ENCODE peak calls at places on chromosomes 13 and 19, in seven cellular contexts. O is H1, J is mesendoderm, V is H9, C is IMR-90, G is trophoblast cell, L is mesenchymal stem cell. X is an unnamed sample.
A peak's percentile ranks its signal among the peaks of the same experiment; 100 is the strongest.

GRCh38 chr19:1085053-1085658 is 10.0 kb downstream of the POLR2E start:
- DNase-seq in O (no peak), J (no peak), V (no peak), C (no peak), G (no peak), L (no peak), X (no peak)

GRCh38 chr19:8366121-8366581 is 2.2 kb downstream of the ANGPTL4 start:
- DNase-seq in O (no peak), J (no peak), V (no peak), C (no peak), G (no peak), L (peak; percentile 25), X (no peak)

GRCh38 chr13:114102521-114103288 is 29.7 kb downstream of the RASA3 start:
- DNase-seq in O (no peak), J (no peak), V (no peak), C (no peak), G (no peak), L (no peak), X (no peak)

GRCh38 chr19:18596752-18597157 is 8.2 kb downstream of the REX1BD start:
- DNase-seq in O (no peak), J (peak; percentile 63), V (peak; percentile 92), C (no peak), G (peak; percentile 20), L (no peak), X (no peak)

GRCh38 chr19:10660346-10660745 is 6.2 kb downstream of the ILF3 start:
- DNase-seq in O (no peak), J (no peak), V (no peak), C (no peak), G (peak; percentile 80), L (no peak), X (no peak)

GRCh38 chr13:109336730-109337129 is 449.7 kb downstream of the IRS2 start:
- DNase-seq in O (no peak), J (peak; percentile 63), V (no peak), C (peak; percentile 85), G (peak; percentile 38), L (peak; percentile 56), X (no peak)

GRCh38 chr19:19201697-19202630 is 1.2 kb downstream of the NR2C2AP start:
- DNase-seq in O (no peak), J (no peak), V (no peak), C (no peak), G (no peak), L (no peak), X (no peak)

GRCh38 chr19:41530184-41530534 is 45.8 kb upstream of the CEACAM21 start:
- DNase-seq in O (no peak), J (no peak), V (no peak), C (no peak), G (no peak), L (no peak), X (no peak)

GRCh38 chr19:43546581-43546980 is 13.6 kb downstream of the ZNF575 start:
- DNase-seq in O (no peak), J (no peak), V (no peak), C (no peak), G (no peak), L (no peak), X (no peak)

GRCh38 chr13:31997641-31998040 is 33.9 kb upstream of the FRY start:
- DNase-seq in O (no peak), J (peak; percentile 40), V (no peak), C (no peak), G (no peak), L (no peak), X (no peak)

GRCh38 chr13:100514788-100515409 is 73.7 kb downstream of the GGACT start:
- DNase-seq in O (no peak), J (peak; percentile 76), V (peak; percentile 82), C (peak; percentile 75), G (peak; percentile 59), L (peak; percentile 72), X (peak; percentile 72)

GRCh38 chr19:37867831-37868230 is 38.6 kb downstream of the WDR87 start:
- DNase-seq in O (no peak), J (no peak), V (no peak), C (peak; percentile 82), G (no peak), L (peak; percentile 70), X (no peak)

GRCh38 chr13:59696229-59696628 is 467.5 kb downstream of the DIAPH3 start:
- DNase-seq in O (no peak), J (no peak), V (no peak), C (no peak), G (no peak), L (no peak), X (no peak)

GRCh38 chr19:29315566-29315965 is 102.6 kb upstream of the UQCRFS1 start:
- DNase-seq in O (no peak), J (peak; percentile 50), V (no peak), C (no peak), G (no peak), L (no peak), X (no peak)

GRCh38 chr19:31616031-31616430 is 266.8 kb upstream of the TSHZ3 start:
- DNase-seq in O (no peak), J (no peak), V (no peak), C (no peak), G (no peak), L (no peak), X (no peak)

GRCh38 chr13:46663644-46664043 is 110.7 kb downstream of the LRCH1 start:
- DNase-seq in O (no peak), J (no peak), V (no peak), C (no peak), G (peak; percentile 55), L (peak; percentile 63), X (no peak)

GRCh38 chr13:55816976-55817601 is 1323.6 kb upstream of the PRR20A start:
- DNase-seq in O (no peak), J (no peak), V (no peak), C (no peak), G (no peak), L (no peak), X (no peak)

GRCh38 chr13:29621401-29621800 is 25.9 kb upstream of the SLC7A1 start:
- DNase-seq in O (no peak), J (no peak), V (no peak), C (peak; percentile 68), G (no peak), L (peak; percentile 17), X (no peak)

GRCh38 chr19:40233811-40234389 is 7.4 kb upstream of the CCNP start:
- DNase-seq in O (no peak), J (no peak), V (no peak), C (no peak), G (no peak), L (no peak), X (no peak)

GRCh38 chr19:44615529-44616247 is 2.3 kb downstream of the IGSF23 start:
- DNase-seq in O (no peak), J (no peak), V (no peak), C (no peak), G (no peak), L (no peak), X (no peak)

GRCh38 chr13:19589312-19589711 is 28.0 kb upstream of the TPTE2 start:
- DNase-seq in O (no peak), J (no peak), V (no peak), C (no peak), G (no peak), L (no peak), X (no peak)

GRCh38 chr13:19587635-19588300 is 26.4 kb upstream of the TPTE2 start:
- DNase-seq in O (no peak), J (peak; percentile 20), V (no peak), C (peak; percentile 52), G (no peak), L (peak; percentile 27), X (no peak)

GRCh38 chr13:19590423-19590822 is 29.1 kb upstream of the TPTE2 start:
- DNase-seq in O (no peak), J (no peak), V (no peak), C (no peak), G (no peak), L (no peak), X (no peak)

GRCh38 chr13:19591864-19592263 is 30.5 kb upstream of the TPTE2 start:
- DNase-seq in O (no peak), J (no peak), V (no peak), C (no peak), G (no peak), L (no peak), X (no peak)

DNA sequence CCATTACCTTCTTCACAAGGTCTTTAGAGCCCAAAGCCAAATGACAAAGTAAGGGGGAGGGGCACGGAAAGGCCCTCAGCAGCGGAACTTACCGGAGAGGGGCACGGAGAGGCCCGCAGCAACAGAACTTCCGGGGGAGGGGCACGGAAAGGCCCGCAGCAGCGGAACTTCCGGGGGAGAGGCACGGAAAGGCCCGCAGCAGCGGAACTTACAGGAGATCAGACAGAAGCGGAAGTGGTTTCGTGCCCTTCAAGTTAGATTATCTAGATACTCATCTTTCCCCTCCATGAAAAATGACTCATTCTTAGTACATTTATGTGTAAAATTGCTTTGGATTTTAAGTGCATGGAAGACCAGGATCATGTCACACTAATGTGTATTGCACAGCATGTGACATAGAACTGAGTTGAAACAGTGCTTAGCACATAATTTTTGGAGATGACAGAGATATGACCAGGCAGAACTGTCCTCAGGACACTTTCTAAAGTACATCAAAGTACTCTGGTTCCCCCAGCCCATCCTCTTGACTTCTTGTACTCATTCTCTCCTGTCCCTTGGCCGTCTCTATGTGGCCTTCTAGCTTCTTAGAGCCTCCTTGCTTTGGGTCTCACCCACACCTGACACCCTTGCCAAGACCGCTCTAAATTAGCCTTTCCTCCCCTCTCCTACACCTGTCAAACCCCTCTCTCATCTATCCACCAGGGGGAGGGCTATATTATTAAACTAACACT is 25.7 kb upstream of the TPTE2 start:
- DNase-seq in O (no peak), J (peak; percentile 6), V (no peak), C (peak; percentile 34), G (peak; percentile 30), L (no peak), X (no peak)
- H3K27ac ChIP-seq in O (no peak overlapping the region), J (no peak overlapping the region), V (no peak overlapping the region), C (no peak overlapping the region), G (no peak overlapping the region), L (no peak overlapping the region), X (no peak overlapping the region)

DNA sequence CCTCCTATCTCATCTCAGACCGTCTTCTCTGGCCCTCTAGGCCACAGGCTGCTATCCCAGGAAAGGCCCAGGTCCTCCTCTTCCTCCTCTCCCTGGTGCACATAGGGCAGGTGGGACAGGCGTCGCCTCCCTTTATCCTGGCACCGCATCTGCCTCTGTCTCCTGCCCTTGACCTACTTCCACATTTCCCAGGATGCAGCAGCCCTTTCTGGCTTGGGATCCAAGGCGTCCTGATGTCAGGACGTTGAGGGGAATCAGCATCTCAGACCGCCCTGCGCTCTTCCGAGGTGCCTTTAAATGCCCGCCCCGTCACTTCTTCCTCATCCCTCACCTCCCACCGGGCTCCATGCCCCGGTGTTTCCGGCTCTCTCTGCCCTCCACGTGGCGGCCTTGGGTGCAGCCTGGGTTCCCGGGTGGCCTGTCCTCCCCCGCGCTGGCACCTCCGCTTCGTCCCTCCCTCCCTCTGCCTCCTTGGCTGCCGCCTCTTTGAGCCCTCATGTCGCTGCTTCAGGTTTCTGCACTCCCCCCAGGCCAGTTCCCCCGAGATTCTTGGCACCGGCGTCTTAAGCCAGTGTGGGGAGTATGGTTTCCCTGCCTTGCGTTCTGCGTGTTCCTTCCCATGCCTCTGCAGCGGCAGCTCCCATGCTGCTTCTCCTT is 66.3 kb downstream of the KDM4B start:
- DNase-seq in O (no peak), J (no peak), V (no peak), C (no peak), G (no peak), L (no peak), X (no peak)
- H3K18ac ChIP-seq in O (no peak overlapping the region), J (no peak overlapping the region), V (no peak overlapping the region), C (no peak overlapping the region), G (no peak overlapping the region), L (no peak overlapping the region), X (peak overlapping the region; percentile 67)

GRCh38 chr19:13171146-13171545 is 20.9 kb downstream of the IER2 start:
- DNase-seq in O (no peak), J (no peak), V (no peak), C (no peak), G (no peak), L (no peak), X (no peak)
- H3K27ac ChIP-seq in O (no peak overlapping the region), J (no peak overlapping the region), V (no peak overlapping the region), C (no peak overlapping the region), G (no peak overlapping the region), L (no peak overlapping the region), X (no peak overlapping the region)

GRCh38 chr19:51472607-51473006 is 5.7 kb upstream of the CEACAM18 start:
- DNase-seq in O (no peak), J (no peak), V (no peak), C (no peak), G (no peak), L (no peak), X (no peak)
- H3K18ac ChIP-seq in O (no peak overlapping the region), J (no peak overlapping the region), V (no peak overlapping the region), C (no peak overlapping the region), G (no peak overlapping the region), L (no peak overlapping the region), X (no peak overlapping the region)